ENCODE peak calls at places on chromosomes 16 and 17, in eight cellular contexts. One of them, this sample, is unnamed.

GRCh38 chr17:17355426-17355825 is 52.3 kb downstream of the NT5M start:
- DNase-seq in tibial nerve: no peak
- DNase-seq in CD8-positive, alpha-beta memory T cell: no peak
- DNase-seq in activated CD4-positive, CD25-positive, alpha-beta regulatory T cell: no peak
- DNase-seq in EL: no peak
- DNase-seq in RKO: no peak
- DNase-seq in B cell: peak
- DNase-seq in heart left ventricle: peak
- DNase-seq in this sample: no peak

GRCh38 chr17:70127221-70127873 is 42.0 kb upstream of the KCNJ2 start:
- DNase-seq in tibial nerve: no peak
- DNase-seq in CD8-positive, alpha-beta memory T cell: no peak
- DNase-seq in activated CD4-positive, CD25-positive, alpha-beta regulatory T cell: no peak
- DNase-seq in EL: no peak
- DNase-seq in RKO: no peak
- DNase-seq in B cell: no peak
- DNase-seq in heart left ventricle: no peak
- DNase-seq in this sample: no peak

GRCh38 chr17:4232168-4232813 is 31.5 kb downstream of the ANKFY1 start:
- DNase-seq in tibial nerve: no peak
- DNase-seq in CD8-positive, alpha-beta memory T cell: peak
- DNase-seq in activated CD4-positive, CD25-positive, alpha-beta regulatory T cell: no peak
- DNase-seq in EL: peak
- DNase-seq in RKO: no peak
- DNase-seq in B cell: no peak
- DNase-seq in heart left ventricle: no peak
- DNase-seq in this sample: no peak

GRCh38 chr17:76523084-76524037 is 14.1 kb downstream of the CYGB start:
- DNase-seq in tibial nerve: peak
- DNase-seq in CD8-positive, alpha-beta memory T cell: peak
- DNase-seq in activated CD4-positive, CD25-positive, alpha-beta regulatory T cell: peak
- DNase-seq in EL: peak
- DNase-seq in RKO: peak
- DNase-seq in B cell: peak
- DNase-seq in heart left ventricle: peak
- DNase-seq in this sample: peak

GRCh38 chr16:88012360-88012759 is 61.1 kb downstream of the BANP start:
- DNase-seq in tibial nerve: no peak
- DNase-seq in CD8-positive, alpha-beta memory T cell: no peak
- DNase-seq in activated CD4-positive, CD25-positive, alpha-beta regulatory T cell: no peak
- DNase-seq in EL: no peak
- DNase-seq in RKO: no peak
- DNase-seq in B cell: no peak
- DNase-seq in heart left ventricle: no peak
- DNase-seq in this sample: no peak

GRCh38 chr16:12655530-12655929 is 148.2 kb downstream of the CPPED1 start:
- DNase-seq in tibial nerve: no peak
- DNase-seq in CD8-positive, alpha-beta memory T cell: no peak
- DNase-seq in activated CD4-positive, CD25-positive, alpha-beta regulatory T cell: no peak
- DNase-seq in EL: no peak
- DNase-seq in RKO: no peak
- DNase-seq in B cell: no peak
- DNase-seq in heart left ventricle: no peak
- DNase-seq in this sample: no peak

GRCh38 chr17:62109378-62109902 is 44.4 kb upstream of the MED13 start:
- DNase-seq in tibial nerve: no peak
- DNase-seq in CD8-positive, alpha-beta memory T cell: peak
- DNase-seq in activated CD4-positive, CD25-positive, alpha-beta regulatory T cell: no peak
- DNase-seq in EL: peak
- DNase-seq in RKO: peak
- DNase-seq in B cell: peak
- DNase-seq in heart left ventricle: no peak
- DNase-seq in this sample: no peak

GRCh38 chr16:8631373-8631772 is 9.9 kb downstream of the METTL22 start:
- DNase-seq in tibial nerve: no peak
- DNase-seq in CD8-positive, alpha-beta memory T cell: no peak
- DNase-seq in activated CD4-positive, CD25-positive, alpha-beta regulatory T cell: no peak
- DNase-seq in EL: no peak
- DNase-seq in RKO: no peak
- DNase-seq in B cell: no peak
- DNase-seq in heart left ventricle: no peak
- DNase-seq in this sample: no peak